ENCODE peak calls at places on chromosome 14, in seven cellular contexts. E is NCI-H1417; O is AG04449; N is heart right ventricle; Z is CD8-positive, alpha-beta memory T cell; V is HFFc6; U is germinal center. R is an unnamed sample.

GRCh38 chr14:87041290-87042020 is 951.5 kb downstream of the GALC start:
- DNase-seq in E (no peak), O (no peak), N (no peak), Z (no peak), V (no peak), U (no peak), R (no peak)

GRCh38 chr14:58362798-58363412 is 32.8 kb upstream of the TOMM20L start:
- DNase-seq in E (peak; percentile 24), O (no peak), N (no peak), Z (peak; percentile 15), V (peak; percentile 2), U (peak; percentile 17), R (no peak)

GRCh38 chr14:34425095-34425851 is 36.8 kb downstream of the SPTSSA start:
- DNase-seq in E (no peak), O (no peak), N (no peak), Z (no peak), V (no peak), U (no peak), R (no peak)

GRCh38 chr14:22865424-22866215 is 5.9 kb upstream of the LRP10 start:
- DNase-seq in E (no peak), O (no peak), N (no peak), Z (no peak), V (no peak), U (no peak), R (no peak)

GRCh38 chr14:96136361-96136760 is 68.3 kb upstream of the BDKRB2 start:
- DNase-seq in E (no peak), O (peak; percentile 41), N (no peak), Z (no peak), V (peak; percentile 69), U (no peak), R (no peak)

GRCh38 chr14:37597538-37598084 is 2.2 kb downstream of the TTC6 start:
- DNase-seq in E (peak; percentile 87), O (no peak), N (no peak), Z (no peak), V (no peak), U (no peak), R (no peak)

GRCh38 chr14:74362361-74362915 is 14.2 kb downstream of the VRTN start:
- DNase-seq in E (peak; percentile 76), O (peak; percentile 12), N (peak; percentile 77), Z (peak; percentile 52), V (peak; percentile 60), U (peak; percentile 78), R (peak; percentile 11)

GRCh38 chr14:76267322-76268012 is 108.5 kb upstream of the ESRRB start:
- DNase-seq in E (no peak), O (no peak), N (peak; percentile 78), Z (no peak), V (no peak), U (peak; percentile 41), R (no peak)

GRCh38 chr14:72610096-72610830 is 283.6 kb downstream of the DPF3 start:
- DNase-seq in E (no peak), O (no peak), N (no peak), Z (no peak), V (no peak), U (no peak), R (no peak)

GRCh38 chr14:68824517-68825347 is 31.9 kb upstream of the ZFP36L1 start:
- DNase-seq in E (peak; percentile 45), O (no peak), N (peak; percentile 88), Z (no peak), V (peak; percentile 60), U (peak; percentile 50), R (no peak)

GRCh38 chr14:105582639-105583038 is 56.3 kb downstream of the TMEM121 start:
- DNase-seq in E (no peak), O (no peak), N (no peak), Z (no peak), V (no peak), U (no peak), R (no peak)

GRCh38 chr14:61125314-61126082 is 144.5 kb downstream of the SLC38A6 start:
- DNase-seq in E (no peak), O (no peak), N (no peak), Z (no peak), V (no peak), U (no peak), R (no peak)